ENCODE peak calls at places on chromosomes 5 and 9, in ten cellular contexts. One of them, this sample, is unnamed.

GRCh38 chr9:75186767-75187380 is 98.6 kb downstream of the OSTF1 start:
- DNase-seq in CD8-positive, alpha-beta T cell: no peak
- DNase-seq in fibroblast of gingiva: no peak
- DNase-seq in cardiac septum: no peak
- DNase-seq in HEK293T: no peak
- DNase-seq in brain microvascular endothelial cell: no peak
- DNase-seq in fibroblast of mammary gland: peak; percentile 33
- DNase-seq in GM12865: peak; percentile 17
- DNase-seq in T-helper 2 cell: no peak
- DNase-seq in colonic mucosa: no peak
- DNase-seq in this sample: peak; percentile 34

GRCh38 chr5:139462582-139463276 is at the start of gene ECSCR:
- DNase-seq in fibroblast of gingiva: no peak
- DNase-seq in GM12865: no peak
- DNase-seq in HEK293T: no peak
- DNase-seq in cardiac septum: no peak
- DNase-seq in T-helper 2 cell: no peak
- DNase-seq in CD8-positive, alpha-beta T cell: no peak
- DNase-seq in colonic mucosa: no peak
- DNase-seq in fibroblast of mammary gland: no peak
- DNase-seq in brain microvascular endothelial cell: peak; percentile 33
- DNase-seq in this sample: no peak

GRCh38 chr5:112586596-112587062 is 151.1 kb upstream of the APC start:
- DNase-seq in T-helper 2 cell: no peak
- DNase-seq in CD8-positive, alpha-beta T cell: no peak
- DNase-seq in cardiac septum: no peak
- DNase-seq in brain microvascular endothelial cell: no peak
- DNase-seq in colonic mucosa: no peak
- DNase-seq in GM12865: peak; percentile 65
- DNase-seq in HEK293T: no peak
- DNase-seq in fibroblast of mammary gland: no peak
- DNase-seq in fibroblast of gingiva: no peak
- DNase-seq in this sample: no peak

GRCh38 chr5:108924457-108924961 is 176.8 kb downstream of the FER start:
- DNase-seq in CD8-positive, alpha-beta T cell: no peak
- DNase-seq in HEK293T: peak; percentile 10
- DNase-seq in cardiac septum: no peak
- DNase-seq in fibroblast of gingiva: no peak
- DNase-seq in colonic mucosa: no peak
- DNase-seq in fibroblast of mammary gland: no peak
- DNase-seq in T-helper 2 cell: no peak
- DNase-seq in GM12865: peak; percentile 21
- DNase-seq in brain microvascular endothelial cell: no peak
- DNase-seq in this sample: no peak

GRCh38 chr5:40569549-40570270 is 110.0 kb upstream of the PTGER4 start:
- DNase-seq in GM12865: no peak
- DNase-seq in fibroblast of gingiva: peak; percentile 40
- DNase-seq in fibroblast of mammary gland: peak; percentile 53
- DNase-seq in colonic mucosa: no peak
- DNase-seq in CD8-positive, alpha-beta T cell: no peak
- DNase-seq in brain microvascular endothelial cell: peak; percentile 59
- DNase-seq in cardiac septum: no peak
- DNase-seq in T-helper 2 cell: no peak
- DNase-seq in HEK293T: no peak
- DNase-seq in this sample: no peak

GRCh38 chr5:73370076-73370475 is 78.5 kb downstream of the FOXD1 start:
- DNase-seq in HEK293T: no peak
- DNase-seq in CD8-positive, alpha-beta T cell: no peak
- DNase-seq in fibroblast of mammary gland: no peak
- DNase-seq in colonic mucosa: no peak
- DNase-seq in T-helper 2 cell: no peak
- DNase-seq in brain microvascular endothelial cell: peak; percentile 47
- DNase-seq in cardiac septum: no peak
- DNase-seq in fibroblast of gingiva: no peak
- DNase-seq in GM12865: no peak
- DNase-seq in this sample: no peak

GRCh38 chr5:1423901-1424603 is 21.2 kb downstream of the SLC6A3 start:
- DNase-seq in fibroblast of gingiva: no peak
- DNase-seq in GM12865: no peak
- DNase-seq in HEK293T: no peak
- DNase-seq in cardiac septum: no peak
- DNase-seq in fibroblast of mammary gland: no peak
- DNase-seq in brain microvascular endothelial cell: no peak
- DNase-seq in colonic mucosa: no peak
- DNase-seq in CD8-positive, alpha-beta T cell: no peak
- DNase-seq in T-helper 2 cell: no peak
- DNase-seq in this sample: no peak

GRCh38 chr9:86687788-86688187 is 259.5 kb downstream of the GAS1 start:
- DNase-seq in T-helper 2 cell: no peak
- DNase-seq in HEK293T: no peak
- DNase-seq in brain microvascular endothelial cell: no peak
- DNase-seq in cardiac septum: no peak
- DNase-seq in fibroblast of gingiva: no peak
- DNase-seq in fibroblast of mammary gland: no peak
- DNase-seq in colonic mucosa: no peak
- DNase-seq in CD8-positive, alpha-beta T cell: no peak
- DNase-seq in GM12865: no peak
- DNase-seq in this sample: no peak

GRCh38 chr9:5453673-5454072 is 3.3 kb downstream of the CD274 start:
- DNase-seq in HEK293T: no peak
- DNase-seq in fibroblast of gingiva: no peak
- DNase-seq in brain microvascular endothelial cell: no peak
- DNase-seq in colonic mucosa: no peak
- DNase-seq in fibroblast of mammary gland: no peak
- DNase-seq in cardiac septum: no peak
- DNase-seq in GM12865: peak; percentile 69
- DNase-seq in CD8-positive, alpha-beta T cell: no peak
- DNase-seq in T-helper 2 cell: no peak
- DNase-seq in this sample: no peak

GRCh38 chr5:73896117-73896516 is 270.1 kb downstream of the ARHGEF28 start:
- DNase-seq in fibroblast of gingiva: no peak
- DNase-seq in CD8-positive, alpha-beta T cell: no peak
- DNase-seq in cardiac septum: no peak
- DNase-seq in fibroblast of mammary gland: no peak
- DNase-seq in GM12865: no peak
- DNase-seq in colonic mucosa: no peak
- DNase-seq in HEK293T: no peak
- DNase-seq in brain microvascular endothelial cell: no peak
- DNase-seq in T-helper 2 cell: no peak
- DNase-seq in this sample: no peak

GRCh38 chr9:125561497-125562148 is 145.4 kb downstream of the MAPKAP1 start:
- DNase-seq in fibroblast of gingiva: no peak
- DNase-seq in HEK293T: no peak
- DNase-seq in CD8-positive, alpha-beta T cell: no peak
- DNase-seq in GM12865: peak; percentile 56
- DNase-seq in fibroblast of mammary gland: no peak
- DNase-seq in cardiac septum: no peak
- DNase-seq in brain microvascular endothelial cell: no peak
- DNase-seq in T-helper 2 cell: no peak
- DNase-seq in colonic mucosa: no peak
- DNase-seq in this sample: no peak

GRCh38 chr9:114549677-114550330 is 37.8 kb upstream of the ATP6V1G1 start:
- DNase-seq in GM12865: no peak
- DNase-seq in CD8-positive, alpha-beta T cell: no peak
- DNase-seq in T-helper 2 cell: no peak
- DNase-seq in HEK293T: no peak
- DNase-seq in brain microvascular endothelial cell: no peak
- DNase-seq in fibroblast of gingiva: no peak
- DNase-seq in fibroblast of mammary gland: no peak
- DNase-seq in cardiac septum: no peak
- DNase-seq in colonic mucosa: no peak
- DNase-seq in this sample: peak; percentile 57

GRCh38 chr5:173101245-173101644 is 43.1 kb upstream of the BNIP1 start:
- DNase-seq in fibroblast of gingiva: no peak
- DNase-seq in CD8-positive, alpha-beta T cell: no peak
- DNase-seq in fibroblast of mammary gland: no peak
- DNase-seq in T-helper 2 cell: no peak
- DNase-seq in cardiac septum: no peak
- DNase-seq in GM12865: no peak
- DNase-seq in colonic mucosa: no peak
- DNase-seq in HEK293T: no peak
- DNase-seq in brain microvascular endothelial cell: no peak
- DNase-seq in this sample: no peak

GRCh38 chr5:172179032-172179989 is 8.7 kb downstream of the STK10 start:
- DNase-seq in CD8-positive, alpha-beta T cell: peak; percentile 36
- DNase-seq in HEK293T: no peak
- DNase-seq in T-helper 2 cell: no peak
- DNase-seq in fibroblast of gingiva: no peak
- DNase-seq in fibroblast of mammary gland: peak; percentile 30
- DNase-seq in brain microvascular endothelial cell: peak; percentile 46
- DNase-seq in colonic mucosa: peak; percentile 34
- DNase-seq in GM12865: peak; percentile 85
- DNase-seq in cardiac septum: peak; percentile 85
- DNase-seq in this sample: no peak

GRCh38 chr9:92327283-92327850 is 1.6 kb downstream of the CENPP start:
- DNase-seq in fibroblast of mammary gland: no peak
- DNase-seq in fibroblast of gingiva: no peak
- DNase-seq in CD8-positive, alpha-beta T cell: no peak
- DNase-seq in HEK293T: no peak
- DNase-seq in cardiac septum: no peak
- DNase-seq in GM12865: no peak
- DNase-seq in T-helper 2 cell: no peak
- DNase-seq in brain microvascular endothelial cell: no peak
- DNase-seq in colonic mucosa: no peak
- DNase-seq in this sample: no peak

GRCh38 chr5:43691275-43691674 is 88.3 kb downstream of the NNT start:
- DNase-seq in fibroblast of gingiva: no peak
- DNase-seq in HEK293T: no peak
- DNase-seq in cardiac septum: no peak
- DNase-seq in T-helper 2 cell: no peak
- DNase-seq in CD8-positive, alpha-beta T cell: no peak
- DNase-seq in brain microvascular endothelial cell: no peak
- DNase-seq in GM12865: no peak
- DNase-seq in fibroblast of mammary gland: no peak
- DNase-seq in colonic mucosa: no peak
- DNase-seq in this sample: no peak

GRCh38 chr5:55638455-55638854 is 73.7 kb downstream of the SLC38A9 start:
- DNase-seq in GM12865: peak; percentile 20
- DNase-seq in fibroblast of gingiva: peak; percentile 71
- DNase-seq in T-helper 2 cell: no peak
- DNase-seq in HEK293T: no peak
- DNase-seq in brain microvascular endothelial cell: no peak
- DNase-seq in fibroblast of mammary gland: peak; percentile 33
- DNase-seq in cardiac septum: no peak
- DNase-seq in CD8-positive, alpha-beta T cell: no peak
- DNase-seq in colonic mucosa: no peak
- DNase-seq in this sample: no peak

GRCh38 chr9:3478549-3478953 is 47.2 kb downstream of the RFX3 start:
- DNase-seq in fibroblast of gingiva: peak; percentile 32
- DNase-seq in cardiac septum: no peak
- DNase-seq in colonic mucosa: no peak
- DNase-seq in fibroblast of mammary gland: no peak
- DNase-seq in HEK293T: no peak
- DNase-seq in CD8-positive, alpha-beta T cell: no peak
- DNase-seq in GM12865: peak; percentile 86
- DNase-seq in brain microvascular endothelial cell: no peak
- DNase-seq in T-helper 2 cell: no peak
- DNase-seq in this sample: no peak

GRCh38 chr5:53923969-53924876 is 363.8 kb downstream of the NDUFS4 start:
- DNase-seq in cardiac septum: no peak
- DNase-seq in CD8-positive, alpha-beta T cell: no peak
- DNase-seq in fibroblast of mammary gland: peak; percentile 54
- DNase-seq in brain microvascular endothelial cell: no peak
- DNase-seq in fibroblast of gingiva: no peak
- DNase-seq in colonic mucosa: no peak
- DNase-seq in HEK293T: no peak
- DNase-seq in T-helper 2 cell: no peak
- DNase-seq in GM12865: no peak
- DNase-seq in this sample: peak; percentile 28

GRCh38 chr5:18305288-18305899 is 671.1 kb downstream of the TAF11L14 start:
- DNase-seq in GM12865: peak; percentile 35
- DNase-seq in CD8-positive, alpha-beta T cell: no peak
- DNase-seq in cardiac septum: no peak
- DNase-seq in colonic mucosa: no peak
- DNase-seq in fibroblast of mammary gland: peak; percentile 41
- DNase-seq in brain microvascular endothelial cell: peak; percentile 33
- DNase-seq in HEK293T: peak; percentile 40
- DNase-seq in fibroblast of gingiva: peak; percentile 16
- DNase-seq in T-helper 2 cell: no peak
- DNase-seq in this sample: peak; percentile 60

GRCh38 chr5:10601246-10602030 is 37.6 kb downstream of the ANKRD33B start:
- DNase-seq in cardiac septum: peak; percentile 90
- DNase-seq in fibroblast of gingiva: peak; percentile 97
- DNase-seq in T-helper 2 cell: no peak
- DNase-seq in CD8-positive, alpha-beta T cell: no peak
- DNase-seq in brain microvascular endothelial cell: peak; percentile 79
- DNase-seq in fibroblast of mammary gland: peak; percentile 97
- DNase-seq in HEK293T: peak; percentile 66
- DNase-seq in GM12865: peak; percentile 57
- DNase-seq in colonic mucosa: peak; percentile 76
- DNase-seq in this sample: peak; percentile 76